ENCODE peak calls at places on chromosome 13, in six cellular contexts. T, M, F, K, A and Q are unnamed samples.

GRCh38 chr13:111006508-111007031 is 91.7 kb upstream of the ANKRD10 start:
- DNase-seq in K (no peak), M (no peak), A (no peak), F (peak; percentile 57), T (no peak), Q (no peak)

GRCh38 chr13:107091386-107091785 is 523.4 kb upstream of the ARGLU1 start:
- DNase-seq in F (no peak), M (no peak), T (no peak), A (no peak), K (no peak), Q (no peak)

GRCh38 chr13:110687736-110688135 is 18.2 kb downstream of the CARS2 start:
- DNase-seq in T (no peak), K (no peak), F (no peak), M (no peak), A (no peak), Q (no peak)

GRCh38 chr13:72062566-72062965 is 195.6 kb upstream of the DACH1 start:
- DNase-seq in M (no peak), T (peak; percentile 56), F (no peak), A (no peak), K (no peak), Q (no peak)

GRCh38 chr13:28429685-28430290 is 65.1 kb downstream of the FLT1 start:
- DNase-seq in K (no peak), T (no peak), M (no peak), F (no peak), A (peak; percentile 84), Q (no peak)

GRCh38 chr13:110193491-110193890 is 113.5 kb downstream of the COL4A1 start:
- DNase-seq in A (no peak), M (no peak), F (no peak), K (no peak), T (no peak), Q (no peak)

GRCh38 chr13:51405176-51405575 is 47.7 kb downstream of the INTS6 start:
- DNase-seq in A (no peak), T (no peak), M (no peak), F (no peak), K (no peak), Q (no peak)

GRCh38 chr13:49112782-49113525 is 107.2 kb upstream of the MLNR start:
- DNase-seq in K (no peak), F (peak; percentile 9), A (no peak), M (no peak), T (no peak), Q (no peak)

GRCh38 chr13:93847162-93847561 is 620.6 kb downstream of the GPC6 start:
- DNase-seq in A (no peak), F (no peak), T (no peak), K (peak; percentile 5), M (no peak), Q (no peak)

GRCh38 chr13:29428310-29428991 is 167.0 kb downstream of the SLC7A1 start:
- DNase-seq in T (peak; percentile 71), M (no peak), A (no peak), F (peak; percentile 11), K (no peak), Q (no peak)

GRCh38 chr13:87999791-88000190 is 328.6 kb downstream of the SLITRK5 start:
- DNase-seq in F (no peak), K (no peak), M (no peak), T (no peak), A (no peak), Q (no peak)

GRCh38 chr13:25816239-25816638 is 235.6 kb downstream of the SHISA2 start:
- DNase-seq in A (no peak), K (no peak), T (no peak), F (no peak), M (no peak), Q (no peak)

GRCh38 chr13:93789058-93789457 is 562.5 kb downstream of the GPC6 start:
- DNase-seq in T (no peak), F (no peak), K (no peak), M (no peak), A (no peak), Q (no peak)

GRCh38 chr13:113904411-113904810 is 40.5 kb upstream of the GAS6 start:
- DNase-seq in K (peak; percentile 25), A (no peak), T (peak; percentile 72), F (peak; percentile 26), M (no peak), Q (no peak)

GRCh38 chr13:38688674-38689073 is 1.8 kb downstream of the FREM2 start:
- DNase-seq in F (no peak), M (no peak), K (no peak), A (no peak), T (no peak), Q (no peak)

GRCh38 chr13:38693641-38694040 is 6.8 kb downstream of the FREM2 start:
- DNase-seq in F (no peak), T (no peak), M (no peak), K (no peak), A (no peak), Q (no peak)

GRCh38 chr13:38697197-38697596 is 10.3 kb downstream of the FREM2 start:
- DNase-seq in M (no peak), F (no peak), K (no peak), A (no peak), T (no peak), Q (no peak)

GRCh38 chr13:38690231-38690630 is 3.4 kb downstream of the FREM2 start:
- DNase-seq in A (no peak), K (no peak), T (no peak), F (no peak), M (no peak), Q (no peak)

DNA sequence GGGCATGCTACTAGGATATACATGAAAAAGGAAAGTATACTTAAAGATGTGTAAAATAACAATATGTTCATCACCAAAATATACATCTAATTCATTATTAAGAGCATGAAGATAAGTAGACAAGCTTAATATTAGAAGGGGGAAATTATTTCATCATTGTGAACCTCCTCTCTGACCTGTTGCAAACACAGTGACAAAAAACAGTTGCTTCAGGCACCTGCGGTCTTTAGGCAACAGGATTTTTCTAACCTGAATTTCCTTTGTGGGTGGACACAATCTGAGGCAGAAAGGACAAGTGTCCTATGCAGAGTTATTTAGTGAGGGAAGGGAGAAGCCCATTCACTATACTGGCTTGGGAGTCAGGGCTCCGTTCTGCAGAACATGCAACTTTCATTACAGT is 6.3 kb downstream of the FREM2 start:
- DNase-seq in F (no peak), A (no peak), K (no peak), M (no peak), T (no peak), Q (no peak)
- TF ChIP-seq POLR2A in F (no peak), A (no peak), K (no peak), M (no peak), T (no peak), Q (no peak)

GRCh38 chr13:98509271-98510155 is 67.4 kb downstream of the STK24 start:
- DNase-seq in T (no peak), F (peak; percentile 89), M (no peak), A (peak; percentile 79), K (peak; percentile 30), Q (no peak)
- TF ChIP-seq TAF1 in T (no peak), F (no peak), M (no peak), A (no peak), K (no peak), Q (no peak)

GRCh38 chr13:76887070-76887563 is 912 bp upstream of the KCTD12 start:
- DNase-seq in K (no peak), A (no peak), M (no peak), F (no peak), T (peak; percentile 57), Q (no peak)

GRCh38 chr13:76886005-76886291 is 257 bp downstream of the KCTD12 start:
- DNase-seq in K (no peak), A (no peak), M (no peak), F (no peak), T (peak; percentile 77), Q (no peak)

GRCh38 chr13:76884571-76885202 is 1.5 kb downstream of the KCTD12 start:
- DNase-seq in T (no peak), M (no peak), K (no peak), F (peak; percentile 7), A (no peak), Q (no peak)

GRCh38 chr13:76885203-76886004 is 801 bp downstream of the KCTD12 start:
- DNase-seq in T (peak; percentile 75), M (peak; percentile 39), K (no peak), F (peak; percentile 11), A (no peak), Q (peak; percentile 35)

DNA sequence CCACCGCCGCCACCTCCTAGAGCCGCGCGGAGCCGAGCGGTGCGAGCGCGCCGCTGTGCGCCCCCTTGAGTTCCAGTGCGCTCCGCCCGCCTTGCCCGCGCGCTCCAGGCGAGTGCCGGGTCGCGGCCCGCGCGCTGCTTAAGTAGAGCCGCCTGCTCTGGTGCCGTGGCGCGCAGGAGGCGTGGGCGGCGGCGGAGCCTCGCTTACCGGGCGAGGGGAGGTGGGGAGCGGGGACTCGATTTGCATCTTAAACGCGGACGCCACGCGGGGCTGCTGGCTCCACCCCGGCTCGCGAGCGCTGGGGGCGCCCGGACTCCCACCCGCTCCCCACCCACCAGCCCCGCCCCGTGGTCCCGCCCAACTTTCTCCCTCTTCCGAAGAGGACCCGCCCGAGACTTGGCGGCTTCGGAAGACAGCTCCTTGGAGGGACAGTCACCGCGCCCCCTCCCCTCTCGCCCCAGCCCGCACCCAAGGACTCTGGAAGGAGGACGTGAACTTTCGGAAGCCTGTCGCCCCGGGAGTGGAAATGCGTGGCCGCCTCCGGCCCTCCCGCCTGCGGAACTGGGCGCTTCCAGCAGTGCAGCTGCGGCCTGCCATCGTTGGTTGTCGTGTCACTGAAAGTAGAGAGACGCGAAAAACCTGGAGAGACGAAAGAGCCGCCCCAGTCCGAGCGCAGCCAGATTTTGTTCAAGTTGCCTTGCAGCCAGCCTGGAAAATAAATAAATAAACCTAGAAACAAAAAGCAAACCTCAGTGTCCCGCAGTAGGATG is at the start of gene KCTD12:
- DNase-seq in T (no peak), M (peak; percentile 61), A (no peak), K (no peak), F (peak; percentile 52), Q (peak; percentile 56)
- TF ChIP-seq POLR2A in T (peak; percentile 22), M (peak; percentile 93), A (peak; percentile 81), K (no peak), F (no peak), Q (peak; percentile 57)

GRCh38 chr13:24207841-24208240 is 47.3 kb downstream of the SPATA13 start:
- DNase-seq in K (no peak), M (no peak), T (no peak), A (no peak), F (no peak), Q (no peak)

GRCh38 chr13:24208314-24208713 is 47.8 kb downstream of the SPATA13 start:
- DNase-seq in T (no peak), K (no peak), F (no peak), A (no peak), M (no peak), Q (no peak)

GRCh38 chr13:24199016-24199415 is 38.5 kb downstream of the SPATA13 start:
- DNase-seq in T (no peak), K (no peak), A (no peak), M (no peak), F (no peak), Q (no peak)

GRCh38 chr13:24202215-24202614 is 41.7 kb downstream of the SPATA13 start:
- DNase-seq in T (no peak), A (no peak), M (no peak), K (no peak), F (no peak), Q (no peak)

DNA sequence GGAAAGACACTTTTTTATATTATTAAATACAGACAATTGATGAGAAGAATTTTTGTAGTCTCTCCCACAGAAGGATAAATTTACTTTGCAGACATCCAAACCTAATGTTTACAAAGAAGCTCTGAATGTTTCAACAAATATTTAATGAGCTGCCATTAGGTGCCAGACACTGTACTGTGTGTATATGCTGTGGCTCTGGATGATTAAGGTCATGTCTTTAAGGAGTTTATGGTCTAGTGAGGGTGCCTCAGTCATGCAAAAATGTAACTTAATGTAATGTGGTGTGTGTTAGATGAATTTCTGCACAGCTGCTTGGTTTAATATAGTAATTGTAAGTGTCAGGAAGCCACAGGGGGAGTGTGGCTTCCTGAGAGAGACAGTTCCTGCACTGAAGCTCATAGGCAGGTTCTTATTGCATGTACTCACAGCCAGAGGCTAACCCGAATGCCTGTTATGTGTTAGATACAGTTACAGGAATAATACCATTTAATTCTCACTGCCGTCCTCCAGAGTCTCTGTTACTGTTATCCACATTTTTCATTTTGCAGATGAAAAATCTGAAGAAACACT is 43.3 kb downstream of the SPATA13 start:
- DNase-seq in K (no peak), M (no peak), T (no peak), A (no peak), F (no peak), Q (peak; percentile 24)
- TF ChIP-seq TAF1 in K (no peak), M (no peak), T (no peak), A (no peak), F (no peak), Q (no peak)